ENCODE peak calls at places on chromosomes 3 and 15, in four cellular contexts. X is GM23338, S is HCT116, Z is GM12878. U is an unnamed sample.

GRCh38 chr3:171183042-171183441 is 156.5 kb upstream of the SLC2A2 start:
- DNase-seq in S (no peak), X (no peak), Z (no peak), U (no peak)

GRCh38 chr15:92797168-92798052 is 102.7 kb upstream of the CHD2 start:
- DNase-seq in Z (peak; percentile 40), X (peak; percentile 93), S (peak; percentile 73), U (peak; percentile 77)

GRCh38 chr3:127512256-127512655 is 78.3 kb downstream of the TPRA1 start:
- DNase-seq in Z (no peak), X (no peak), S (no peak), U (no peak)

GRCh38 chr3:13274125-13274873 is 145.8 kb downstream of the NUP210 start:
- DNase-seq in X (no peak), Z (no peak), S (no peak), U (no peak)

GRCh38 chr3:69433016-69433937 is 47.4 kb upstream of the FRMD4B start:
- DNase-seq in S (no peak), Z (no peak), X (no peak), U (no peak)

GRCh38 chr3:58824285-58824684 is 157.7 kb upstream of the FAM3D start:
- DNase-seq in S (peak; percentile 42), Z (no peak), X (peak; percentile 85), U (peak; percentile 78)

GRCh38 chr3:79187441-79187840 is 580.4 kb downstream of the ROBO1 start:
- DNase-seq in Z (no peak), S (no peak), X (no peak), U (no peak)

GRCh38 chr3:99620976-99621375 is 17.4 kb upstream of the COL8A1 start:
- DNase-seq in X (no peak), S (no peak), Z (no peak), U (peak; percentile 21)

GRCh38 chr15:39021341-39021740 is 456.7 kb upstream of the RASGRP1 start:
- DNase-seq in X (no peak), Z (no peak), S (no peak), U (no peak)

GRCh38 chr15:69751147-69751546 is 298.5 kb downstream of the RPLP1 start:
- DNase-seq in Z (no peak), X (no peak), S (no peak), U (no peak)

GRCh38 chr3:112086857-112087524 is 802 bp downstream of the C3orf52 start:
- DNase-seq in S (peak; percentile 26), Z (no peak), X (peak; percentile 19), U (no peak)

GRCh38 chr3:155024006-155024638 is 56.0 kb upstream of the MME start:
- DNase-seq in X (no peak), S (no peak), Z (no peak), U (peak; percentile 76)

DNA sequence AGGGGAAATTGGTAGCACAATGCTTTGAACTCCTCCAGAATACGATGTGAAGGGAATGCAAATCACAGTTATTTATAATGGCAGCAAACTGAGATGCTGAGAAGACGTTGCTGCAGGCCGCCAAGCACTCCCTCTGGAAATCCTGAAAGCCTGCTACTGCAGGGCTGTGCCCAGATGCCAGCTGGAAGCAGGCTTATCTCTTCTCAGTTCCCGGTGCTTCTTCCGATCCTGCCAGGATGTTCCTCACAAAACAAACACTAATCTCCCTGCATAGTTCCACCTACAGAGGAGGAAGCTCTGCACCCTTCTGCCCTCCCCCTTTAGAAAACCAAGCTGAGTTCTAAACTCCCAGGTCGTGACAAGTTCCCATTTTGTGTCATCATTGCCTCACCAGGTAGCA is 201.7 kb upstream of the BCL6 start:
- DNase-seq in X (no peak), Z (no peak), S (no peak), U (no peak)
- TF ChIP-seq POLR2AphosphoS5 in X (no peak), Z (no peak), S (no peak), U (no peak)

GRCh38 chr3:118607915-118608820 is 426.5 kb downstream of the IGSF11 start:
- DNase-seq in S (no peak), X (no peak), Z (no peak), U (no peak)
- H2AFZ ChIP-seq in S (no peak overlapping the region), X (no peak overlapping the region), Z (no peak overlapping the region), U (no peak overlapping the region)

GRCh38 chr15:98874773-98875172 is 132.8 kb downstream of the PGPEP1L start:
- DNase-seq in Z (no peak), S (no peak), X (no peak), U (no peak)
- TF ChIP-seq POLR2AphosphoS5 in Z (no peak), S (no peak), X (no peak), U (no peak)

GRCh38 chr3:188241883-188242282 is 87.9 kb downstream of the LPP start:
- DNase-seq in S (no peak), X (no peak), Z (no peak), U (no peak)
- H2AFZ ChIP-seq in S (no peak overlapping the region), X (no peak overlapping the region), Z (no peak overlapping the region), U (no peak overlapping the region)

GRCh38 chr15:63610209-63610841 is 13.1 kb downstream of the FBXL22 start:
- DNase-seq in Z (peak; percentile 61), S (peak; percentile 69), X (peak; percentile 91), U (peak; percentile 85)
- TF ChIP-seq POLR2AphosphoS5 in Z (no peak), S (no peak), X (no peak), U (no peak)